ENCODE peak calls at places on chromosome 5, in ten cellular contexts. V, G, I, Z, X, C, J, F, Y and S are unnamed samples.

GRCh38 chr5:82045526-82046267 is 73.9 kb downstream of the ATG10 start:
- DNase-seq in Y (no peak), C (peak), Z (no peak), G (no peak), I (no peak), V (peak), X (peak), J (no peak), F (no peak), S (no peak)

GRCh38 chr5:37735649-37736347 is 104.0 kb downstream of the GDNF start:
- DNase-seq in F (no peak), G (no peak), I (no peak), Z (no peak), Y (no peak), V (no peak), C (peak), X (peak), J (no peak), S (no peak)

GRCh38 chr5:43772601-43773031 is 169.6 kb downstream of the NNT start:
- DNase-seq in J (peak), Y (no peak), C (peak), X (peak), G (no peak), V (peak), F (no peak), I (no peak), Z (no peak), S (no peak)

GRCh38 chr5:17217421-17218352 is at the start of gene BASP1:
- DNase-seq in Z (no peak), Y (no peak), V (peak), I (peak), J (no peak), X (peak), F (peak), G (peak), C (peak), S (peak)

GRCh38 chr5:675876-676698 is 17.1 kb downstream of the TPPP start:
- DNase-seq in G (peak), I (no peak), V (no peak), X (no peak), C (no peak), F (no peak), J (no peak), Y (no peak), Z (no peak), S (peak)

GRCh38 chr5:11224788-11225187 is 463.8 kb upstream of the DAP start:
- DNase-seq in X (no peak), I (no peak), C (no peak), Z (no peak), V (no peak), G (no peak), F (no peak), J (no peak), Y (no peak), S (no peak)

GRCh38 chr5:57422993-57423392 is 59.6 kb downstream of the ACTBL2 start:
- DNase-seq in X (no peak), C (no peak), Y (no peak), F (peak), J (no peak), I (no peak), G (peak), Z (no peak), V (no peak), S (no peak)

GRCh38 chr5:135208555-135209494 is 174.8 kb upstream of the PITX1 start:
- DNase-seq in F (no peak), Z (no peak), Y (no peak), V (peak), I (no peak), G (no peak), X (peak), C (peak), J (peak), S (no peak)

GRCh38 chr5:147568710-147569109 is 58.8 kb upstream of the DPYSL3 start:
- DNase-seq in V (no peak), Z (no peak), X (no peak), C (no peak), J (no peak), Y (no peak), F (no peak), I (no peak), G (no peak), S (no peak)

GRCh38 chr5:4700886-4701285 is 439.2 kb upstream of the ADAMTS16 start:
- DNase-seq in V (no peak), I (no peak), Z (no peak), Y (no peak), F (no peak), X (no peak), C (no peak), G (no peak), J (no peak), S (no peak)

GRCh38 chr5:149456597-149457392 is 77.7 kb upstream of the IL17B start:
- DNase-seq in I (no peak), C (no peak), V (peak), Y (no peak), J (no peak), X (no peak), F (no peak), Z (no peak), G (no peak), S (no peak)

GRCh38 chr5:145980257-145980656 is 43.9 kb downstream of the SH3RF2 start:
- DNase-seq in G (no peak), F (no peak), J (no peak), V (no peak), C (peak), Z (no peak), I (no peak), Y (no peak), X (peak), S (no peak)

GRCh38 chr5:55582256-55582655 is 47.5 kb upstream of the PLPP1 start:
- DNase-seq in J (no peak), Y (no peak), V (no peak), G (no peak), C (no peak), F (no peak), I (no peak), X (no peak), Z (no peak), S (no peak)

GRCh38 chr5:34930527-34930844 is 1.1 kb downstream of the DNAJC21 start:
- DNase-seq in J (no peak), I (no peak), X (peak), F (no peak), V (peak), Y (no peak), C (peak), Z (no peak), G (no peak), S (no peak)

GRCh38 chr5:124057161-124057814 is 545.3 kb downstream of the CSNK1G3 start:
- DNase-seq in J (no peak), I (no peak), V (no peak), C (no peak), X (no peak), Y (no peak), G (peak), Z (no peak), F (no peak), S (peak)

GRCh38 chr5:56330167-56330566 is 97.0 kb upstream of the ANKRD55 start:
- DNase-seq in Y (no peak), I (no peak), F (no peak), G (no peak), J (no peak), X (no peak), V (no peak), C (no peak), Z (no peak), S (no peak)

GRCh38 chr5:124902097-124902821 is 155.8 kb upstream of the ZNF608 start:
- DNase-seq in X (peak), V (peak), J (no peak), G (no peak), C (peak), Y (no peak), F (no peak), Z (no peak), I (no peak), S (no peak)

GRCh38 chr5:140344683-140345423 is 1.6 kb downstream of the HBEGF start:
- DNase-seq in V (no peak), Y (no peak), Z (no peak), X (no peak), C (peak), G (no peak), I (no peak), J (no peak), F (no peak), S (peak)

GRCh38 chr5:107231191-107231590 is 439.5 kb downstream of the EFNA5 start:
- DNase-seq in Y (no peak), Z (no peak), I (no peak), X (no peak), G (no peak), V (no peak), J (no peak), C (no peak), F (no peak), S (no peak)

GRCh38 chr5:24397601-24398000 is 247.2 kb downstream of the CDH10 start:
- DNase-seq in C (no peak), G (no peak), Z (no peak), I (no peak), V (no peak), F (no peak), Y (no peak), J (no peak), X (no peak), S (no peak)

GRCh38 chr5:120614512-120614911 is 150.4 kb downstream of the PRR16 start:
- DNase-seq in Z (no peak), X (peak), G (no peak), I (no peak), J (no peak), C (peak), F (no peak), Y (no peak), V (peak), S (no peak)

GRCh38 chr5:84028093-84028492 is 307.4 kb upstream of the HAPLN1 start:
- DNase-seq in X (peak), I (no peak), C (peak), V (peak), F (no peak), Z (no peak), Y (no peak), G (no peak), J (no peak), S (no peak)

GRCh38 chr5:458547-459353 is 15.8 kb downstream of the EXOC3 start:
- DNase-seq in X (peak), G (peak), I (peak), F (peak), V (peak), Y (no peak), Z (no peak), C (peak), J (no peak), S (no peak)

GRCh38 chr5:158701406-158702177 is 398.1 kb downstream of the EBF1 start:
- DNase-seq in J (no peak), C (peak), G (no peak), Y (no peak), X (peak), F (no peak), I (peak), Z (no peak), V (peak), S (no peak)

GRCh38 chr5:136036991-136037705 is 8.4 kb downstream of the TGFBI start:
- DNase-seq in X (peak), G (no peak), Y (no peak), V (peak), I (no peak), F (peak), C (peak), Z (no peak), J (no peak), S (no peak)

GRCh38 chr5:119327018-119327417 is 28.8 kb upstream of the TNFAIP8 start:
- DNase-seq in C (peak), G (no peak), I (no peak), V (peak), Y (no peak), F (no peak), X (peak), Z (no peak), J (no peak), S (peak)

GRCh38 chr5:130222638-130223037 is 318.4 kb downstream of the CHSY3 start:
- DNase-seq in Z (no peak), J (no peak), I (no peak), F (no peak), Y (no peak), X (peak), C (peak), G (no peak), V (peak), S (no peak)

GRCh38 chr5:41057231-41057630 is 13.9 kb downstream of the MROH2B start:
- DNase-seq in V (peak), Y (no peak), G (no peak), C (no peak), F (no peak), J (no peak), X (no peak), Z (no peak), I (no peak), S (no peak)

GRCh38 chr5:90488791-90489190 is 14.1 kb downstream of the POLR3G start:
- DNase-seq in C (peak), J (no peak), Z (no peak), V (no peak), G (no peak), X (peak), F (no peak), Y (no peak), I (no peak), S (no peak)

GRCh38 chr5:132776077-132776931 is 735 bp downstream of the SEPTIN8 start:
- DNase-seq in F (peak), V (no peak), C (peak), X (no peak), I (peak), G (peak), J (no peak), Z (no peak), Y (no peak), S (peak)

GRCh38 chr5:175670358-175670757 is 12.5 kb downstream of the HRH2 start:
- DNase-seq in Z (no peak), V (no peak), J (no peak), F (no peak), C (no peak), I (no peak), G (no peak), X (no peak), Y (no peak), S (no peak)

GRCh38 chr5:140926211-140926902 is at the start of gene PCDHAC1:
- DNase-seq in Y (peak), F (peak), J (peak), V (peak), Z (no peak), C (peak), I (peak), X (peak), G (peak), S (peak)

GRCh38 chr5:140251527-140251973 is 51.4 kb downstream of the PFDN1 start:
- DNase-seq in J (peak), C (peak), Z (peak), Y (no peak), G (no peak), X (peak), F (peak), V (peak), I (no peak), S (no peak)

GRCh38 chr5:130035388-130035787 is 131.1 kb downstream of the CHSY3 start:
- DNase-seq in F (no peak), X (no peak), Y (no peak), I (no peak), G (no peak), C (no peak), J (no peak), Z (no peak), V (no peak), S (no peak)

GRCh38 chr5:41095324-41096101 is 24.4 kb upstream of the MROH2B start:
- DNase-seq in J (no peak), F (no peak), Y (no peak), G (no peak), X (no peak), I (peak), Z (no peak), V (no peak), C (no peak), S (no peak)

GRCh38 chr5:178992291-178992895 is 2.7 kb downstream of the GRM6 start:
- DNase-seq in Z (no peak), V (no peak), C (no peak), F (no peak), Y (no peak), G (no peak), I (no peak), J (no peak), X (no peak), S (no peak)

GRCh38 chr5:74052441-74052840 is 426.4 kb downstream of the ARHGEF28 start:
- DNase-seq in Z (no peak), X (no peak), F (no peak), C (no peak), G (no peak), Y (no peak), I (no peak), J (no peak), V (no peak), S (no peak)
- TF ChIP-seq CTCF in Z (no peak), X (no peak), F (no peak), C (no peak), G (no peak), Y (no peak), I (no peak), J (no peak), V (no peak), S (no peak)

GRCh38 chr5:95858023-95858461 is 35.5 kb upstream of the GLRX start:
- DNase-seq in V (peak), F (no peak), Y (no peak), Z (no peak), X (peak), J (no peak), C (peak), I (peak), G (peak), S (no peak)
- H3K4me3 ChIP-seq in V (peak), F (no peak), Y (no peak), Z (no peak), X (peak), J (no peak), C (no peak), I (no peak), G (peak), S (no peak)

GRCh38 chr5:113448224-113448623 is 13.4 kb upstream of the TSSK1B start:
- DNase-seq in F (no peak), Y (no peak), X (no peak), Z (no peak), J (no peak), C (no peak), I (no peak), V (no peak), G (no peak), S (no peak)

GRCh38 chr5:113446358-113446927 is 11.7 kb upstream of the TSSK1B start:
- DNase-seq in F (no peak), V (no peak), I (no peak), X (no peak), Z (no peak), Y (no peak), G (no peak), J (no peak), C (no peak), S (no peak)

GRCh38 chr5:113450366-113451328 is 15.9 kb upstream of the TSSK1B start:
- DNase-seq in Z (no peak), X (no peak), F (no peak), V (peak), G (no peak), I (no peak), J (no peak), Y (no peak), C (peak), S (no peak)

GRCh38 chr5:113451797-113452196 is 17.0 kb upstream of the TSSK1B start:
- DNase-seq in G (no peak), Y (no peak), J (no peak), I (no peak), C (no peak), F (no peak), X (peak), V (peak), Z (no peak), S (no peak)

DNA sequence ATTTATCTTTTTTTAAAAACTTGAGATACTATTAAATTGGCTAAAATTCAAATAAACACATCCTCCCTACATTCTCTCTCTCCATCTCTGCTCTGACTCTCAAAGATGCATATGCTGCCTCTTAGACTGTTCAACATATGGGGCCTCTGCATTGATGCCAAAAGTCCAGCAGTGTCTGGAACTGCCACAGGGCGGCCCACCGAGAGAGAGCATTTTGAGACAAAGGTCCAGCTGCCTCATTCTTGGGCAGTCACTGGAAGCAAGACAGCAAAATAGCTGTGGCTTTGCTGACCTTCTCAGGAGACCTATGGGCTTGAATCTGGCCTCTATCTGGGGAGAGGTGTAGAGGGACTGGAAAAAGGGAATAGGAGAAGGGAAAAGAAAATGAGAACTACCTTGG is 12.9 kb upstream of the TSSK1B start:
- DNase-seq in J (no peak), Y (no peak), Z (no peak), F (no peak), I (no peak), V (peak), G (no peak), X (peak), C (no peak), S (no peak)
- TF ChIP-seq CTCF in J (no peak), Y (peak), Z (no peak), F (no peak), I (no peak), V (peak), G (no peak), X (peak), C (peak), S (no peak)

GRCh38 chr5:157548513-157549282 is 26.9 kb downstream of the ADAM19 start:
- DNase-seq in F (no peak), X (peak), I (no peak), Y (no peak), Z (no peak), C (peak), G (no peak), J (no peak), V (peak), S (no peak)
- H3K4me3 ChIP-seq in F (no peak), X (peak), I (no peak), Y (no peak), Z (no peak), C (no peak), G (no peak), J (no peak), V (no peak), S (no peak)